ENCODE peak calls at places on chromosomes 4 and X, in seven cellular contexts. J, K, Z, W, U, O and I are unnamed samples.
A peak's percentile ranks its signal among the peaks of the same experiment; 100 is the strongest.

GRCh38 chr4:1008840-1009646 is 2.4 kb upstream of the FGFRL1 start:
- DNase-seq in J (no peak), K (no peak), Z (no peak), W (no peak), U (no peak), O (no peak), I (no peak)

GRCh38 chr4:168440442-168441264 is 39.6 kb downstream of the DDX60L start:
- DNase-seq in J (peak; percentile 62), K (peak; percentile 21), Z (peak; percentile 77), W (no peak), U (no peak), O (peak; percentile 80), I (no peak)

GRCh38 chr4:3661989-3662388 is 104.2 kb upstream of the ADRA2C start:
- DNase-seq in J (no peak), K (no peak), Z (no peak), W (no peak), U (no peak), O (no peak), I (no peak)

GRCh38 chr4:20194079-20195013 is 57.4 kb upstream of the SLIT2 start:
- DNase-seq in J (peak; percentile 91), K (no peak), Z (no peak), W (no peak), U (no peak), O (no peak), I (no peak)

GRCh38 chrX:134315893-134316292 is 78.9 kb downstream of the CCDC160 start:
- DNase-seq in J (no peak), K (no peak), Z (no peak), W (no peak), U (no peak), O (no peak), I (no peak)

GRCh38 chr4:41628916-41629315 is 91.0 kb downstream of the LIMCH1 start:
- DNase-seq in J (no peak), K (no peak), Z (no peak), W (no peak), U (no peak), O (no peak), I (no peak)

GRCh38 chrX:43702660-43703059 is 46.6 kb downstream of the MAOA start:
- DNase-seq in J (no peak), K (no peak), Z (no peak), W (no peak), U (no peak), O (no peak), I (peak; percentile 24)

GRCh38 chr4:146647615-146648383 is 9.1 kb downstream of the POU4F2 start:
- DNase-seq in J (no peak), K (no peak), Z (no peak), W (no peak), U (peak; percentile 67), O (no peak), I (no peak)

GRCh38 chr4:173135241-173135847 is 33.3 kb upstream of the GALNT7 start:
- DNase-seq in J (peak; percentile 47), K (no peak), Z (no peak), W (no peak), U (no peak), O (no peak), I (no peak)

GRCh38 chrX:110964761-110965160 is 131.2 kb upstream of the PAK3 start:
- DNase-seq in J (no peak), K (no peak), Z (no peak), W (no peak), U (peak; percentile 54), O (no peak), I (no peak)

GRCh38 chr4:83255584-83255983 is 29.0 kb downstream of the COQ2 start:
- DNase-seq in J (peak; percentile 76), K (no peak), Z (peak; percentile 32), W (no peak), U (no peak), O (peak; percentile 70), I (no peak)

GRCh38 chr4:76194325-76194724 is 19.3 kb downstream of the SCARB2 start:
- DNase-seq in J (peak; percentile 94), K (no peak), Z (peak; percentile 26), W (no peak), U (no peak), O (no peak), I (no peak)

GRCh38 chrX:78024349-78025108 is 55.1 kb upstream of the PGAM4 start:
- DNase-seq in J (peak; percentile 2), K (no peak), Z (peak; percentile 18), W (peak; percentile 32), U (peak; percentile 45), O (peak; percentile 43), I (peak; percentile 45)

GRCh38 chr4:187235456-187236170 is 512.0 kb upstream of the FAT1 start:
- DNase-seq in J (no peak), K (no peak), Z (no peak), W (no peak), U (no peak), O (no peak), I (no peak)

GRCh38 chr4:156805696-156806095 is 165.9 kb downstream of the PDGFC start:
- DNase-seq in J (no peak), K (no peak), Z (no peak), W (no peak), U (no peak), O (no peak), I (no peak)

GRCh38 chr4:175531405-175532091 is 280.5 kb downstream of the GPM6A start:
- DNase-seq in J (peak; percentile 72), K (no peak), Z (peak; percentile 7), W (no peak), U (no peak), O (no peak), I (no peak)

GRCh38 chr4:26108024-26108423 is 194.0 kb downstream of the SMIM20 start:
- DNase-seq in J (no peak), K (no peak), Z (no peak), W (peak; percentile 38), U (no peak), O (no peak), I (no peak)

GRCh38 chr4:166017804-166018203 is 144.8 kb downstream of the TLL1 start:
- DNase-seq in J (no peak), K (no peak), Z (no peak), W (no peak), U (no peak), O (no peak), I (no peak)

GRCh38 chr4:89482248-89482647 is 174.6 kb upstream of the GPRIN3 start:
- DNase-seq in J (peak; percentile 53), K (no peak), Z (peak; percentile 33), W (peak; percentile 12), U (no peak), O (peak; percentile 68), I (peak; percentile 35)

GRCh38 chrX:37060999-37061398 is 52.8 kb downstream of the FAM47C start:
- DNase-seq in J (peak; percentile 41), K (no peak), Z (no peak), W (peak; percentile 12), U (no peak), O (peak; percentile 26), I (peak; percentile 6)

GRCh38 chrX:119236599-119237525 is 777 bp downstream of the PGRMC1 start:
- DNase-seq in J (peak; percentile 74), K (no peak), Z (no peak), W (peak; percentile 44), U (peak; percentile 45), O (no peak), I (no peak)

GRCh38 chr4:76748649-76749048 is 149.3 kb downstream of the SOWAHB start:
- DNase-seq in J (peak; percentile 41), K (no peak), Z (peak; percentile 13), W (no peak), U (no peak), O (no peak), I (peak; percentile 12)

GRCh38 chr4:104344342-104344980 is 150.2 kb downstream of the CXXC4 start:
- DNase-seq in J (no peak), K (no peak), Z (no peak), W (no peak), U (no peak), O (no peak), I (no peak)

GRCh38 chr4:5019274-5019673 is at the start of gene CYTL1:
- DNase-seq in J (no peak), K (no peak), Z (no peak), W (no peak), U (peak; percentile 70), O (no peak), I (no peak)

GRCh38 chr4:104749062-104749461 is 254.4 kb upstream of the CXXC4 start:
- DNase-seq in J (no peak), K (peak; percentile 27), Z (no peak), W (no peak), U (no peak), O (no peak), I (no peak)

GRCh38 chrX:69504626-69505612 is 793 bp downstream of the NALF2 start:
- DNase-seq in J (no peak), K (no peak), Z (no peak), W (no peak), U (no peak), O (no peak), I (no peak)

GRCh38 chr4:6362243-6362885 is 92.7 kb downstream of the WFS1 start:
- DNase-seq in J (no peak), K (no peak), Z (peak; percentile 8), W (no peak), U (no peak), O (no peak), I (no peak)

GRCh38 chrX:3699841-3700381 is 13.5 kb downstream of the PRKX start:
- DNase-seq in J (no peak), K (peak; percentile 19), Z (no peak), W (no peak), U (no peak), O (no peak), I (no peak)
- TF ChIP-seq CEBPB in J (no peak), K (no peak), Z (no peak), W (no peak), U (no peak), O (no peak), I (no peak)

GRCh38 chr4:150297861-150298474 is 219.7 kb downstream of the DCLK2 start:
- DNase-seq in J (peak; percentile 78), K (peak; percentile 8), Z (no peak), W (peak; percentile 14), U (no peak), O (peak; percentile 45), I (peak; percentile 41)
- TF ChIP-seq CEBPB in J (no peak), K (no peak), Z (no peak), W (no peak), U (no peak), O (no peak), I (no peak)

GRCh38 chr4:102036619-102037376 is 246.3 kb downstream of the BANK1 start:
- DNase-seq in J (peak; percentile 25), K (no peak), Z (no peak), W (no peak), U (no peak), O (no peak), I (no peak)

GRCh38 chr4:102037566-102037965 is 247.0 kb downstream of the BANK1 start:
- DNase-seq in J (no peak), K (no peak), Z (no peak), W (no peak), U (no peak), O (no peak), I (no peak)

DNA sequence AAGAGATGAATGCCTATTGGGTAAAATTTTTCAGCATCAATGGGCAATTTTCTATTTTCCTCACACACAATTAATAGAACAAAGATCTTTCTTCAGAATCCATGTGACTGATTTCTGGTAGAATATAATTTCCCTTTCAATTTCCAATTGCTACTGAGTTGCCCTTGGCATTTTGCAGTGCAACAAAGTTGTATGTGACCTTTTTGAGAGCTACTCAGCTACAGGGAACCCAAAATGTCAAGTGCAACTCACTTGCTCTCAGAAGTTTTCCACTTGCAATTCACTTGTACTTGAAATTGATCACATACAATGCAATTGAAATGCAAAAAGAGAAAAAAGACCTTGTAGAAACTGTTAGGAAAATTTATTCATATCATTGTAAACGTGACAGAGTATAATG is 245.5 kb downstream of the BANK1 start:
- DNase-seq in J (no peak), K (no peak), Z (no peak), W (no peak), U (no peak), O (no peak), I (no peak)
- TF ChIP-seq CEBPB in J (no peak), K (no peak), Z (no peak), W (no peak), U (no peak), O (no peak), I (no peak)

GRCh38 chr4:28341784-28342183 is 1481.1 kb downstream of the STIM2 start:
- DNase-seq in J (no peak), K (no peak), Z (no peak), W (no peak), U (no peak), O (no peak), I (no peak)
- TF ChIP-seq CEBPB in J (no peak), K (no peak), Z (no peak), W (no peak), U (no peak), O (no peak), I (no peak)